ENCODE peak calls at places on chromosomes 7 and 10, in seven cellular contexts. I is ovary, M is HCT116, P is spleen, F is suprapubic skin, H is heart left ventricle, Y is A549. U is an unnamed sample.

GRCh38 chr7:155965010-155965409 is 152.7 kb upstream of the SHH start:
- DNase-seq in I (no peak), M (peak; percentile 91), P (peak; percentile 54), F (no peak), H (no peak), Y (no peak), U (no peak)

GRCh38 chr7:128830231-128831177 is at the start of gene FLNC:
- DNase-seq in I (peak; percentile 72), M (no peak), P (peak; percentile 85), F (peak; percentile 77), H (peak; percentile 81), Y (no peak), U (no peak)

GRCh38 chr7:31108097-31108657 is 56.1 kb downstream of the ADCYAP1R1 start:
- DNase-seq in I (no peak), M (no peak), P (no peak), F (no peak), H (no peak), Y (no peak), U (peak; percentile 14)

GRCh38 chr10:89301721-89302445 is at the start of gene IFIT2:
- DNase-seq in I (no peak), M (no peak), P (peak; percentile 80), F (no peak), H (peak; percentile 58), Y (peak; percentile 47), U (no peak)

GRCh38 chr7:91169819-91170218 is 94.4 kb upstream of the FZD1 start:
- DNase-seq in I (no peak), M (no peak), P (no peak), F (no peak), H (no peak), Y (no peak), U (no peak)

GRCh38 chr7:135001390-135002165 is 15.3 kb downstream of the AGBL3 start:
- DNase-seq in I (no peak), M (no peak), P (no peak), F (no peak), H (no peak), Y (no peak), U (no peak)

GRCh38 chr7:11366118-11366517 is 392.4 kb downstream of the PHF14 start:
- DNase-seq in I (no peak), M (no peak), P (no peak), F (no peak), H (no peak), Y (no peak), U (no peak)

GRCh38 chr10:28331821-28332220 is 29.0 kb upstream of the MPP7 start:
- DNase-seq in I (no peak), M (no peak), P (no peak), F (no peak), H (no peak), Y (no peak), U (no peak)

GRCh38 chr7:93307131-93307660 is 75.0 kb downstream of the VPS50 start:
- DNase-seq in I (no peak), M (no peak), P (no peak), F (no peak), H (no peak), Y (no peak), U (no peak)

GRCh38 chr7:99772565-99772964 is 11.4 kb downstream of the CYP3A4 start:
- DNase-seq in I (no peak), M (no peak), P (no peak), F (no peak), H (no peak), Y (no peak), U (no peak)

GRCh38 chr7:22333680-22334141 is 23.2 kb downstream of the RAPGEF5 start:
- DNase-seq in I (no peak), M (no peak), P (no peak), F (no peak), H (no peak), Y (no peak), U (no peak)

GRCh38 chr10:129622736-129623135 is 155.7 kb downstream of the MGMT start:
- DNase-seq in I (no peak), M (no peak), P (no peak), F (no peak), H (no peak), Y (no peak), U (no peak)

GRCh38 chr7:108193593-108194498 is 63.7 kb upstream of the LAMB4 start:
- DNase-seq in I (no peak), M (no peak), P (no peak), F (no peak), H (no peak), Y (no peak), U (no peak)

GRCh38 chr10:71092812-71093391 is 119.5 kb upstream of the UNC5B start:
- DNase-seq in I (no peak), M (no peak), P (no peak), F (no peak), H (no peak), Y (no peak), U (no peak)

GRCh38 chr10:100803481-100803880 is 58.1 kb downstream of the PAX2 start:
- DNase-seq in I (no peak), M (no peak), P (no peak), F (peak; percentile 36), H (no peak), Y (no peak), U (no peak)

GRCh38 chr7:93890464-93891068 is at the start of gene TFPI2:
- DNase-seq in I (peak; percentile 80), M (no peak), P (peak; percentile 72), F (no peak), H (peak; percentile 59), Y (peak; percentile 77), U (peak; percentile 74)

GRCh38 chr7:120856621-120857352 is 1.2 kb downstream of the TSPAN12 start:
- DNase-seq in I (no peak), M (peak; percentile 29), P (peak; percentile 79), F (peak; percentile 67), H (peak; percentile 66), Y (peak; percentile 29), U (no peak)

GRCh38 chr10:132714096-132714721 is 71.7 kb downstream of the NKX6-2 start:
- DNase-seq in I (peak; percentile 6), M (no peak), P (peak; percentile 63), F (peak; percentile 44), H (peak; percentile 59), Y (no peak), U (peak; percentile 67)

GRCh38 chr7:2012981-2013380 is 219.8 kb downstream of the MAD1L1 start:
- DNase-seq in I (peak; percentile 24), M (no peak), P (peak; percentile 63), F (peak; percentile 55), H (peak; percentile 81), Y (no peak), U (no peak)

GRCh38 chr10:53489783-53490182 is 717.2 kb upstream of the MBL2 start:
- DNase-seq in I (no peak), M (no peak), P (no peak), F (no peak), H (no peak), Y (no peak), U (no peak)

GRCh38 chr7:126398285-126398684 is 854.5 kb downstream of the GRM8 start:
- DNase-seq in I (no peak), M (no peak), P (no peak), F (no peak), H (no peak), Y (no peak), U (no peak)
- TF ChIP-seq POLR2A in I (no peak), M (no peak), P (no peak), F (no peak), H (no peak), Y (no peak), U (no peak)

DNA sequence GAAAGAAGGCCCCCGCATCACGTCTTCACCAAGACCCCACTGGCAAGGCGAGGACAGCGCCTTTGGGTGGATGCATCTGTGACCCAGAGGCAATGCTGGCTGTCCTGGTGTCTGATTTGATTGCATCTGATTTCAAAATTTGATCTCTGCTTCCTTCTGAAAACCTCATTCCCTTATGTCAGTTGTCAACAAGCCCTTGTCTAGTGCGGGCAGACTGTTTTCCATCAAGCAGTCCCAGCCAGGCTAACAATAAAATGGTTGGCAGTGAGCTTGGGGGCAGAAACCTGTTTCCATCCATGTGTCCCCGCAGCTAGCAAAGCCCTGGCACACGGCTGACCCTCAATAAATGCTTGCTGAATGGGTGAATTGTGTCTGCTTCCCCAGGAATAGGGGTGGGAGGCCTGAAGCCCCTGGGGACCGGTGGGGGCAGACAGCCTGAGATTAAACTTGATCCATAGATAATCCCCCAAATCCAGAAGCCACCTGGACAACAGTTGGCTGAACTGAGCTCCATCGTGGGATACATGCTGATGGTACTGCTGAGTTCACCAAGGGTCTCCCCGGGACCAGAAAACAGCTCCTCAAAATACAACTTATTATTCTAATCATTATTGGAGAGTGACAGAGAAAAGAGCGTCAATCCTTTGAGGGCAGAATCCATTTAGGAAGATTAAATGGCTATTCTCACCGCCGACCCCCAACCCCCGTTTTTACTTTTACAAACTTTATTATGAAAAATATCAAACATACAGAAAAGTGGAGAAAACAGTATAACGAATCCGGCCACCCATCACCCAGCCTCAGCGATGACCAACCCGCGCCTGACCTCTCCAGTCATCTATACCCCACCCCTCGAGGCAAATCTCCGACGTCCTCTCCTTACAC is 912 bp upstream of the DUSP5 start:
- DNase-seq in I (no peak), M (no peak), P (peak; percentile 74), F (no peak), H (no peak), Y (no peak), U (no peak)
- H3K4me3 ChIP-seq in I (peak overlapping the region; percentile 83), M (peak overlapping the region; percentile 87), P (peak overlapping the region; percentile 46), F (peak overlapping the region; percentile 75), H (peak overlapping the region; percentile 97), Y (peak overlapping the region; percentile 86), U (peak overlapping the region; percentile 65)

GRCh38 chr10:110845756-110846620 is 25.7 kb upstream of the PDCD4 start:
- DNase-seq in I (no peak), M (no peak), P (no peak), F (no peak), H (no peak), Y (no peak), U (no peak)
- TF ChIP-seq POLR2A in I (no peak), M (no peak), P (no peak), F (no peak), H (no peak), Y (no peak), U (no peak)

GRCh38 chr7:50155755-50156154 is 62.7 kb upstream of the ZPBP start:
- DNase-seq in I (no peak), M (no peak), P (no peak), F (no peak), H (no peak), Y (no peak), U (no peak)

GRCh38 chr7:50149364-50149763 is 56.3 kb upstream of the ZPBP start:
- DNase-seq in I (no peak), M (no peak), P (no peak), F (no peak), H (no peak), Y (no peak), U (no peak)

GRCh38 chr7:50151661-50152060 is 58.6 kb upstream of the ZPBP start:
- DNase-seq in I (no peak), M (no peak), P (no peak), F (no peak), H (no peak), Y (no peak), U (no peak)

GRCh38 chr7:50153141-50153540 is 60.1 kb upstream of the ZPBP start:
- DNase-seq in I (no peak), M (no peak), P (no peak), F (no peak), H (no peak), Y (no peak), U (no peak)

DNA sequence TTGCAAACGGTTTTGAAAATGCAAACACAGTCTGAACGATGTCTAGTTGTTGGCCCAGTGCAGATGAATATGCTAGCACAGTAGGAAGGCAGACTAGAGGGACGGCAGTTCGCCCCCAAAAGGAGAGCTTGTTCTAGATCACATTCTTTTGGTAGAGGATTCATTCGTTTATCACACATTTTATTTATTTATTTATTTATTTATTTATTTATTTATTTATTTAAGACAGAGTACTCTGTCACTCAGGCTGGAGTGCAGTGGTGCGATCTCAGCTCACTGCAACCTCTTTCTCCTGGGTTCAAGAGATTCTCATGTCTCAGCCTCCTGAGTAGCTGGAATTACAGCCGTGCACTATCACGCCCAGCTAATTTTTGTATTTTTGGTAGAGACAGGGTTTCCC is 59.4 kb upstream of the ZPBP start:
- DNase-seq in I (no peak), M (no peak), P (no peak), F (no peak), H (no peak), Y (no peak), U (no peak)
- H3K4me3 ChIP-seq in I (no peak overlapping the region), M (no peak overlapping the region), P (no peak overlapping the region), F (no peak overlapping the region), H (no peak overlapping the region), Y (no peak overlapping the region), U (no peak overlapping the region)